ENCODE peak calls at places on chromosomes 7 and 10, in eight cellular contexts. One of them, this sample, is unnamed.

GRCh38 chr7:2112261-2113203 is 120.2 kb downstream of the MAD1L1 start:
- DNase-seq in astrocyte of the spinal cord: no peak
- DNase-seq in HuH-7.5: no peak
- DNase-seq in C1 segment of cervical spinal cord: no peak
- DNase-seq in esophagus squamous epithelium: no peak
- DNase-seq in stimulated activated CD8-positive, alpha-beta memory T cell treated with anti-CD3 and anti-CD28 coated beads, Interleukin-2, amount 100 ng/mL, for 1 hour: no peak
- DNase-seq in ELR: no peak
- DNase-seq in T-helper 2 cell: no peak
- DNase-seq in this sample: no peak

GRCh38 chr7:37096341-37096740 is 352.3 kb downstream of the ELMO1 start:
- DNase-seq in astrocyte of the spinal cord: no peak
- DNase-seq in HuH-7.5: no peak
- DNase-seq in C1 segment of cervical spinal cord: no peak
- DNase-seq in esophagus squamous epithelium: no peak
- DNase-seq in stimulated activated CD8-positive, alpha-beta memory T cell treated with anti-CD3 and anti-CD28 coated beads, Interleukin-2, amount 100 ng/mL, for 1 hour: no peak
- DNase-seq in ELR: no peak
- DNase-seq in T-helper 2 cell: no peak
- DNase-seq in this sample: no peak

GRCh38 chr10:59181668-59182067 is 5.2 kb downstream of the PHYHIPL start:
- DNase-seq in astrocyte of the spinal cord: peak
- DNase-seq in HuH-7.5: peak
- DNase-seq in C1 segment of cervical spinal cord: no peak
- DNase-seq in esophagus squamous epithelium: no peak
- DNase-seq in stimulated activated CD8-positive, alpha-beta memory T cell treated with anti-CD3 and anti-CD28 coated beads, Interleukin-2, amount 100 ng/mL, for 1 hour: no peak
- DNase-seq in ELR: peak
- DNase-seq in T-helper 2 cell: no peak
- DNase-seq in this sample: no peak

GRCh38 chr10:18229839-18230238 is 89.6 kb downstream of the CACNB2 start:
- DNase-seq in astrocyte of the spinal cord: no peak
- DNase-seq in HuH-7.5: no peak
- DNase-seq in C1 segment of cervical spinal cord: no peak
- DNase-seq in esophagus squamous epithelium: no peak
- DNase-seq in stimulated activated CD8-positive, alpha-beta memory T cell treated with anti-CD3 and anti-CD28 coated beads, Interleukin-2, amount 100 ng/mL, for 1 hour: no peak
- DNase-seq in ELR: peak
- DNase-seq in T-helper 2 cell: no peak
- DNase-seq in this sample: no peak

GRCh38 chr7:40717242-40717641 is 582.4 kb downstream of the SUGCT start:
- DNase-seq in astrocyte of the spinal cord: peak
- DNase-seq in HuH-7.5: no peak
- DNase-seq in C1 segment of cervical spinal cord: no peak
- DNase-seq in esophagus squamous epithelium: no peak
- DNase-seq in stimulated activated CD8-positive, alpha-beta memory T cell treated with anti-CD3 and anti-CD28 coated beads, Interleukin-2, amount 100 ng/mL, for 1 hour: no peak
- DNase-seq in ELR: peak
- DNase-seq in T-helper 2 cell: no peak
- DNase-seq in this sample: no peak

GRCh38 chr7:85010306-85010705 is 176.6 kb downstream of the SEMA3D start:
- DNase-seq in astrocyte of the spinal cord: no peak
- DNase-seq in HuH-7.5: no peak
- DNase-seq in C1 segment of cervical spinal cord: no peak
- DNase-seq in esophagus squamous epithelium: no peak
- DNase-seq in stimulated activated CD8-positive, alpha-beta memory T cell treated with anti-CD3 and anti-CD28 coated beads, Interleukin-2, amount 100 ng/mL, for 1 hour: no peak
- DNase-seq in ELR: no peak
- DNase-seq in T-helper 2 cell: no peak
- DNase-seq in this sample: no peak

GRCh38 chr10:97827778-97828291 is 21.8 kb upstream of the GOLGA7B start:
- DNase-seq in astrocyte of the spinal cord: no peak
- DNase-seq in HuH-7.5: no peak
- DNase-seq in C1 segment of cervical spinal cord: peak
- DNase-seq in esophagus squamous epithelium: no peak
- DNase-seq in stimulated activated CD8-positive, alpha-beta memory T cell treated with anti-CD3 and anti-CD28 coated beads, Interleukin-2, amount 100 ng/mL, for 1 hour: no peak
- DNase-seq in ELR: peak
- DNase-seq in T-helper 2 cell: no peak
- DNase-seq in this sample: no peak

GRCh38 chr7:132255084-132255483 is 321.2 kb downstream of the PLXNA4 start:
- DNase-seq in astrocyte of the spinal cord: no peak
- DNase-seq in HuH-7.5: no peak
- DNase-seq in C1 segment of cervical spinal cord: no peak
- DNase-seq in esophagus squamous epithelium: no peak
- DNase-seq in stimulated activated CD8-positive, alpha-beta memory T cell treated with anti-CD3 and anti-CD28 coated beads, Interleukin-2, amount 100 ng/mL, for 1 hour: no peak
- DNase-seq in ELR: no peak
- DNase-seq in T-helper 2 cell: no peak
- DNase-seq in this sample: no peak

GRCh38 chr10:123149568-123150228 is 1.8 kb downstream of the HMX2 start:
- DNase-seq in astrocyte of the spinal cord: no peak
- DNase-seq in HuH-7.5: no peak
- DNase-seq in C1 segment of cervical spinal cord: no peak
- DNase-seq in esophagus squamous epithelium: no peak
- DNase-seq in stimulated activated CD8-positive, alpha-beta memory T cell treated with anti-CD3 and anti-CD28 coated beads, Interleukin-2, amount 100 ng/mL, for 1 hour: no peak
- DNase-seq in ELR: peak
- DNase-seq in T-helper 2 cell: no peak
- DNase-seq in this sample: no peak

GRCh38 chr7:105132835-105133234 is 118.8 kb downstream of the KMT2E start:
- DNase-seq in astrocyte of the spinal cord: no peak
- DNase-seq in HuH-7.5: no peak
- DNase-seq in C1 segment of cervical spinal cord: no peak
- DNase-seq in esophagus squamous epithelium: no peak
- DNase-seq in stimulated activated CD8-positive, alpha-beta memory T cell treated with anti-CD3 and anti-CD28 coated beads, Interleukin-2, amount 100 ng/mL, for 1 hour: no peak
- DNase-seq in ELR: no peak
- DNase-seq in T-helper 2 cell: no peak
- DNase-seq in this sample: no peak

GRCh38 chr7:105861252-105861651 is 15.1 kb downstream of the ATXN7L1 start:
- DNase-seq in astrocyte of the spinal cord: no peak
- DNase-seq in HuH-7.5: no peak
- DNase-seq in C1 segment of cervical spinal cord: no peak
- DNase-seq in esophagus squamous epithelium: no peak
- DNase-seq in stimulated activated CD8-positive, alpha-beta memory T cell treated with anti-CD3 and anti-CD28 coated beads, Interleukin-2, amount 100 ng/mL, for 1 hour: no peak
- DNase-seq in ELR: no peak
- DNase-seq in T-helper 2 cell: no peak
- DNase-seq in this sample: no peak

GRCh38 chr7:101330011-101330484 is 8.4 kb upstream of the IFT22 start:
- DNase-seq in astrocyte of the spinal cord: no peak
- DNase-seq in HuH-7.5: no peak
- DNase-seq in C1 segment of cervical spinal cord: no peak
- DNase-seq in esophagus squamous epithelium: no peak
- DNase-seq in stimulated activated CD8-positive, alpha-beta memory T cell treated with anti-CD3 and anti-CD28 coated beads, Interleukin-2, amount 100 ng/mL, for 1 hour: no peak
- DNase-seq in ELR: no peak
- DNase-seq in T-helper 2 cell: no peak
- DNase-seq in this sample: no peak

GRCh38 chr10:30373596-30374327 is 24.7 kb upstream of the MTPAP start:
- DNase-seq in astrocyte of the spinal cord: no peak
- DNase-seq in HuH-7.5: no peak
- DNase-seq in C1 segment of cervical spinal cord: no peak
- DNase-seq in esophagus squamous epithelium: no peak
- DNase-seq in stimulated activated CD8-positive, alpha-beta memory T cell treated with anti-CD3 and anti-CD28 coated beads, Interleukin-2, amount 100 ng/mL, for 1 hour: no peak
- DNase-seq in ELR: no peak
- DNase-seq in T-helper 2 cell: no peak
- DNase-seq in this sample: no peak

GRCh38 chr10:86955501-86956194 is 1.8 kb downstream of the MMRN2 start:
- DNase-seq in astrocyte of the spinal cord: no peak
- DNase-seq in HuH-7.5: no peak
- DNase-seq in C1 segment of cervical spinal cord: no peak
- DNase-seq in esophagus squamous epithelium: no peak
- DNase-seq in stimulated activated CD8-positive, alpha-beta memory T cell treated with anti-CD3 and anti-CD28 coated beads, Interleukin-2, amount 100 ng/mL, for 1 hour: no peak
- DNase-seq in ELR: no peak
- DNase-seq in T-helper 2 cell: no peak
- DNase-seq in this sample: no peak

GRCh38 chr10:114647545-114648138 is 10.4 kb downstream of the ABLIM1 start:
- DNase-seq in astrocyte of the spinal cord: no peak
- DNase-seq in HuH-7.5: no peak
- DNase-seq in C1 segment of cervical spinal cord: no peak
- DNase-seq in esophagus squamous epithelium: no peak
- DNase-seq in stimulated activated CD8-positive, alpha-beta memory T cell treated with anti-CD3 and anti-CD28 coated beads, Interleukin-2, amount 100 ng/mL, for 1 hour: no peak
- DNase-seq in ELR: peak
- DNase-seq in T-helper 2 cell: no peak
- DNase-seq in this sample: no peak

GRCh38 chr7:7249814-7250213 is 67.5 kb downstream of the C1GALT1 start:
- DNase-seq in astrocyte of the spinal cord: no peak
- DNase-seq in HuH-7.5: no peak
- DNase-seq in C1 segment of cervical spinal cord: no peak
- DNase-seq in esophagus squamous epithelium: no peak
- DNase-seq in stimulated activated CD8-positive, alpha-beta memory T cell treated with anti-CD3 and anti-CD28 coated beads, Interleukin-2, amount 100 ng/mL, for 1 hour: no peak
- DNase-seq in ELR: no peak
- DNase-seq in T-helper 2 cell: no peak
- DNase-seq in this sample: no peak

GRCh38 chr10:102399217-102400021 is 3.9 kb downstream of the NFKB2 start:
- DNase-seq in astrocyte of the spinal cord: peak
- DNase-seq in HuH-7.5: peak
- DNase-seq in C1 segment of cervical spinal cord: peak
- DNase-seq in esophagus squamous epithelium: peak
- DNase-seq in stimulated activated CD8-positive, alpha-beta memory T cell treated with anti-CD3 and anti-CD28 coated beads, Interleukin-2, amount 100 ng/mL, for 1 hour: peak
- DNase-seq in ELR: peak
- DNase-seq in T-helper 2 cell: peak
- DNase-seq in this sample: peak

GRCh38 chr10:112951349-112952281 is 1.6 kb downstream of the TCF7L2 start:
- DNase-seq in astrocyte of the spinal cord: peak
- DNase-seq in HuH-7.5: peak
- DNase-seq in C1 segment of cervical spinal cord: peak
- DNase-seq in esophagus squamous epithelium: no peak
- DNase-seq in stimulated activated CD8-positive, alpha-beta memory T cell treated with anti-CD3 and anti-CD28 coated beads, Interleukin-2, amount 100 ng/mL, for 1 hour: no peak
- DNase-seq in ELR: peak
- DNase-seq in T-helper 2 cell: no peak
- DNase-seq in this sample: peak

GRCh38 chr10:118251791-118252190 is 90.3 kb downstream of the FAM204A start:
- DNase-seq in astrocyte of the spinal cord: no peak
- DNase-seq in HuH-7.5: no peak
- DNase-seq in C1 segment of cervical spinal cord: no peak
- DNase-seq in esophagus squamous epithelium: no peak
- DNase-seq in stimulated activated CD8-positive, alpha-beta memory T cell treated with anti-CD3 and anti-CD28 coated beads, Interleukin-2, amount 100 ng/mL, for 1 hour: no peak
- DNase-seq in ELR: no peak
- DNase-seq in T-helper 2 cell: no peak
- DNase-seq in this sample: no peak

GRCh38 chr7:156527458-156527890 is 113.1 kb upstream of the RNF32 start:
- DNase-seq in astrocyte of the spinal cord: no peak
- DNase-seq in HuH-7.5: no peak
- DNase-seq in C1 segment of cervical spinal cord: no peak
- DNase-seq in esophagus squamous epithelium: no peak
- DNase-seq in stimulated activated CD8-positive, alpha-beta memory T cell treated with anti-CD3 and anti-CD28 coated beads, Interleukin-2, amount 100 ng/mL, for 1 hour: no peak
- DNase-seq in ELR: no peak
- DNase-seq in T-helper 2 cell: no peak
- DNase-seq in this sample: no peak

GRCh38 chr10:116098411-116099019 is 174.5 kb downstream of the GFRA1 start:
- DNase-seq in astrocyte of the spinal cord: no peak
- DNase-seq in HuH-7.5: no peak
- DNase-seq in C1 segment of cervical spinal cord: no peak
- DNase-seq in esophagus squamous epithelium: no peak
- DNase-seq in stimulated activated CD8-positive, alpha-beta memory T cell treated with anti-CD3 and anti-CD28 coated beads, Interleukin-2, amount 100 ng/mL, for 1 hour: no peak
- DNase-seq in ELR: no peak
- DNase-seq in T-helper 2 cell: no peak
- DNase-seq in this sample: no peak

GRCh38 chr7:84193787-84194186 is 802 bp downstream of the SEMA3A start:
- DNase-seq in astrocyte of the spinal cord: peak
- DNase-seq in HuH-7.5: no peak
- DNase-seq in C1 segment of cervical spinal cord: no peak
- DNase-seq in esophagus squamous epithelium: no peak
- DNase-seq in stimulated activated CD8-positive, alpha-beta memory T cell treated with anti-CD3 and anti-CD28 coated beads, Interleukin-2, amount 100 ng/mL, for 1 hour: no peak
- DNase-seq in ELR: no peak
- DNase-seq in T-helper 2 cell: no peak
- DNase-seq in this sample: no peak

GRCh38 chr7:3404490-3404889 is 103.4 kb downstream of the SDK1 start:
- DNase-seq in astrocyte of the spinal cord: peak
- DNase-seq in HuH-7.5: no peak
- DNase-seq in C1 segment of cervical spinal cord: no peak
- DNase-seq in esophagus squamous epithelium: no peak
- DNase-seq in stimulated activated CD8-positive, alpha-beta memory T cell treated with anti-CD3 and anti-CD28 coated beads, Interleukin-2, amount 100 ng/mL, for 1 hour: no peak
- DNase-seq in ELR: peak
- DNase-seq in T-helper 2 cell: no peak
- DNase-seq in this sample: no peak

GRCh38 chr7:3264693-3265339 is 36.2 kb upstream of the SDK1 start:
- DNase-seq in astrocyte of the spinal cord: no peak
- DNase-seq in HuH-7.5: no peak
- DNase-seq in C1 segment of cervical spinal cord: no peak
- DNase-seq in esophagus squamous epithelium: no peak
- DNase-seq in stimulated activated CD8-positive, alpha-beta memory T cell treated with anti-CD3 and anti-CD28 coated beads, Interleukin-2, amount 100 ng/mL, for 1 hour: no peak
- DNase-seq in ELR: no peak
- DNase-seq in T-helper 2 cell: no peak
- DNase-seq in this sample: no peak

GRCh38 chr10:101241840-101242707 is 12.8 kb upstream of the LBX1 start:
- DNase-seq in astrocyte of the spinal cord: no peak
- DNase-seq in HuH-7.5: peak
- DNase-seq in C1 segment of cervical spinal cord: no peak
- DNase-seq in esophagus squamous epithelium: no peak
- DNase-seq in stimulated activated CD8-positive, alpha-beta memory T cell treated with anti-CD3 and anti-CD28 coated beads, Interleukin-2, amount 100 ng/mL, for 1 hour: no peak
- DNase-seq in ELR: no peak
- DNase-seq in T-helper 2 cell: no peak
- DNase-seq in this sample: no peak

GRCh38 chr7:149238051-149238450 is 1.4 kb upstream of the ZNF212 start:
- DNase-seq in astrocyte of the spinal cord: no peak
- DNase-seq in HuH-7.5: no peak
- DNase-seq in C1 segment of cervical spinal cord: no peak
- DNase-seq in esophagus squamous epithelium: no peak
- DNase-seq in stimulated activated CD8-positive, alpha-beta memory T cell treated with anti-CD3 and anti-CD28 coated beads, Interleukin-2, amount 100 ng/mL, for 1 hour: no peak
- DNase-seq in ELR: peak
- DNase-seq in T-helper 2 cell: no peak
- DNase-seq in this sample: no peak

GRCh38 chr10:131453772-131454634 is 142.5 kb upstream of the TCERG1L start:
- DNase-seq in astrocyte of the spinal cord: no peak
- DNase-seq in HuH-7.5: no peak
- DNase-seq in C1 segment of cervical spinal cord: peak
- DNase-seq in esophagus squamous epithelium: no peak
- DNase-seq in stimulated activated CD8-positive, alpha-beta memory T cell treated with anti-CD3 and anti-CD28 coated beads, Interleukin-2, amount 100 ng/mL, for 1 hour: peak
- DNase-seq in ELR: no peak
- DNase-seq in T-helper 2 cell: peak
- DNase-seq in this sample: no peak

GRCh38 chr10:98030991-98031431 is 590 bp upstream of the CRTAC1 start:
- DNase-seq in astrocyte of the spinal cord: no peak
- DNase-seq in HuH-7.5: no peak
- DNase-seq in C1 segment of cervical spinal cord: peak
- DNase-seq in esophagus squamous epithelium: no peak
- DNase-seq in stimulated activated CD8-positive, alpha-beta memory T cell treated with anti-CD3 and anti-CD28 coated beads, Interleukin-2, amount 100 ng/mL, for 1 hour: no peak
- DNase-seq in ELR: no peak
- DNase-seq in T-helper 2 cell: no peak
- DNase-seq in this sample: no peak

GRCh38 chr7:1922870-1923236 is 252.8 kb downstream of the ELFN1 start:
- DNase-seq in astrocyte of the spinal cord: no peak
- DNase-seq in HuH-7.5: no peak
- DNase-seq in C1 segment of cervical spinal cord: no peak
- DNase-seq in esophagus squamous epithelium: no peak
- DNase-seq in stimulated activated CD8-positive, alpha-beta memory T cell treated with anti-CD3 and anti-CD28 coated beads, Interleukin-2, amount 100 ng/mL, for 1 hour: no peak
- DNase-seq in ELR: no peak
- DNase-seq in T-helper 2 cell: no peak
- DNase-seq in this sample: no peak

GRCh38 chr10:86755740-86756510 is 494 bp upstream of the BMPR1A start:
- DNase-seq in astrocyte of the spinal cord: peak
- DNase-seq in HuH-7.5: peak
- DNase-seq in C1 segment of cervical spinal cord: peak
- DNase-seq in esophagus squamous epithelium: no peak
- DNase-seq in stimulated activated CD8-positive, alpha-beta memory T cell treated with anti-CD3 and anti-CD28 coated beads, Interleukin-2, amount 100 ng/mL, for 1 hour: peak
- DNase-seq in ELR: peak
- DNase-seq in T-helper 2 cell: peak
- DNase-seq in this sample: peak

GRCh38 chr10:102408728-102409603 is 9.6 kb downstream of the PSD start:
- DNase-seq in astrocyte of the spinal cord: no peak
- DNase-seq in HuH-7.5: peak
- DNase-seq in C1 segment of cervical spinal cord: peak
- DNase-seq in esophagus squamous epithelium: no peak
- DNase-seq in stimulated activated CD8-positive, alpha-beta memory T cell treated with anti-CD3 and anti-CD28 coated beads, Interleukin-2, amount 100 ng/mL, for 1 hour: peak
- DNase-seq in ELR: no peak
- DNase-seq in T-helper 2 cell: peak
- DNase-seq in this sample: peak

GRCh38 chr10:1048349-1048731 is 579 bp downstream of the IDI1 start:
- DNase-seq in astrocyte of the spinal cord: no peak
- DNase-seq in HuH-7.5: no peak
- DNase-seq in C1 segment of cervical spinal cord: no peak
- DNase-seq in esophagus squamous epithelium: no peak
- DNase-seq in stimulated activated CD8-positive, alpha-beta memory T cell treated with anti-CD3 and anti-CD28 coated beads, Interleukin-2, amount 100 ng/mL, for 1 hour: no peak
- DNase-seq in ELR: no peak
- DNase-seq in T-helper 2 cell: peak
- DNase-seq in this sample: peak

GRCh38 chr7:5595545-5596045 is 172.0 kb upstream of the TNRC18 start:
- DNase-seq in astrocyte of the spinal cord: no peak
- DNase-seq in HuH-7.5: no peak
- DNase-seq in C1 segment of cervical spinal cord: no peak
- DNase-seq in esophagus squamous epithelium: no peak
- DNase-seq in stimulated activated CD8-positive, alpha-beta memory T cell treated with anti-CD3 and anti-CD28 coated beads, Interleukin-2, amount 100 ng/mL, for 1 hour: no peak
- DNase-seq in ELR: peak
- DNase-seq in T-helper 2 cell: no peak
- DNase-seq in this sample: no peak

GRCh38 chr7:39392151-39392550 is 174.1 kb upstream of the YAE1 start:
- DNase-seq in astrocyte of the spinal cord: no peak
- DNase-seq in HuH-7.5: no peak
- DNase-seq in C1 segment of cervical spinal cord: no peak
- DNase-seq in esophagus squamous epithelium: no peak
- DNase-seq in stimulated activated CD8-positive, alpha-beta memory T cell treated with anti-CD3 and anti-CD28 coated beads, Interleukin-2, amount 100 ng/mL, for 1 hour: no peak
- DNase-seq in ELR: no peak
- DNase-seq in T-helper 2 cell: no peak
- DNase-seq in this sample: no peak

This sample was measured in T-helper 22 cell.